ENCODE peak calls at places on chromosomes 5 and 9, in ten cellular contexts. W is NCI-H748 treated with DMSO at 0.1 percent for 48 hours; G is uterus; N is NCI-H1092; E is HT1080; P is stimulated activated CD4-positive, alpha-beta T cell treated with anti-CD3 and anti-CD28 coated beads, TNF-alpha, amount 100 ng/mL, for 1 hour; T is GM03348; O is CD8-positive, alpha-beta memory T cell; R is HEK293T; H is NCI-H226. V is an unnamed sample.
A peak's percentile ranks its signal among the peaks of the same experiment; 100 is the strongest.

GRCh38 chr5:132750471-132751230 is 3.4 kb downstream of the CCNI2 start:
- DNase-seq in O (no peak), T (no peak), G (no peak), P (no peak), R (peak; percentile 3), W (no peak), N (no peak), H (no peak), E (no peak), V (no peak)

GRCh38 chr5:110478899-110479298 is 247.6 kb downstream of the TMEM232 start:
- DNase-seq in P (no peak), O (no peak), N (no peak), R (no peak), G (no peak), E (peak; percentile 86), T (peak; percentile 71), W (no peak), H (peak; percentile 77), V (peak; percentile 78)

GRCh38 chr5:111737716-111738115 is 19.3 kb downstream of the NREP start:
- DNase-seq in O (no peak), T (no peak), N (no peak), R (no peak), G (no peak), E (no peak), P (no peak), H (no peak), W (no peak), V (peak; percentile 86)

GRCh38 chr9:108108290-108108689 is 618.7 kb upstream of the KLF4 start:
- DNase-seq in T (no peak), H (no peak), P (no peak), N (no peak), W (no peak), G (no peak), R (no peak), E (no peak), O (no peak), V (no peak)

GRCh38 chr9:21833090-21833801 is 30.8 kb downstream of the MTAP start:
- DNase-seq in R (no peak), P (no peak), O (no peak), E (no peak), G (no peak), W (peak; percentile 33), T (no peak), H (no peak), N (no peak), V (no peak)

GRCh38 chr5:135821802-135822201 is 12.7 kb upstream of the SLC25A48 start:
- DNase-seq in N (peak; percentile 37), W (no peak), H (no peak), R (no peak), O (no peak), T (no peak), P (no peak), G (no peak), E (no peak), V (no peak)

GRCh38 chr5:60092671-60093422 is 199.3 kb upstream of the PDE4D start:
- DNase-seq in P (no peak), N (no peak), G (no peak), H (no peak), R (no peak), W (no peak), T (no peak), O (no peak), E (peak; percentile 89), V (peak; percentile 91)

GRCh38 chr9:91530829-91531228 is 107.2 kb upstream of the NFIL3 start:
- DNase-seq in T (peak; percentile 45), G (no peak), W (no peak), E (no peak), H (peak; percentile 79), O (no peak), N (no peak), R (no peak), P (no peak), V (no peak)

GRCh38 chr5:51987239-51987638 is 604.0 kb downstream of the ISL1 start:
- DNase-seq in W (no peak), G (no peak), O (no peak), T (no peak), N (no peak), H (no peak), P (no peak), E (no peak), R (no peak), V (no peak)

GRCh38 chr9:77751341-77752091 is 103.4 kb upstream of the GNA14 start:
- DNase-seq in O (no peak), N (peak; percentile 37), H (peak; percentile 27), G (no peak), R (peak; percentile 49), P (no peak), T (peak; percentile 47), W (peak; percentile 84), E (peak; percentile 69), V (peak; percentile 77)

GRCh38 chr5:53368516-53368915 is 111.9 kb upstream of the FST start:
- DNase-seq in G (no peak), P (no peak), R (no peak), T (no peak), O (no peak), W (no peak), E (peak; percentile 41), H (no peak), N (no peak), V (peak; percentile 52)

GRCh38 chr9:74281674-74282073 is 215.5 kb upstream of the RORB start:
- DNase-seq in N (no peak), O (no peak), H (no peak), G (no peak), R (peak; percentile 13), W (no peak), E (no peak), P (no peak), T (no peak), V (no peak)

GRCh38 chr5:141496038-141496437 is 7.2 kb downstream of the PCDHGC5 start:
- DNase-seq in T (no peak), O (no peak), E (peak; percentile 20), R (no peak), W (no peak), P (no peak), G (no peak), N (no peak), H (no peak), V (peak; percentile 85)

GRCh38 chr5:980001-980588 is 28.5 kb upstream of the NKD2 start:
- DNase-seq in H (no peak), O (no peak), T (peak; percentile 55), P (no peak), R (no peak), E (peak; percentile 54), W (peak; percentile 96), G (no peak), N (no peak), V (no peak)

GRCh38 chr9:27590636-27591035 is 17.4 kb upstream of the C9orf72 start:
- DNase-seq in R (no peak), P (no peak), N (no peak), E (no peak), W (no peak), O (no peak), H (no peak), G (no peak), T (no peak), V (peak; percentile 25)

GRCh38 chr5:93503598-93504067 is 77.4 kb downstream of the NR2F1-AS1 start:
- DNase-seq in O (no peak), N (no peak), E (peak; percentile 88), W (no peak), G (no peak), P (no peak), H (peak; percentile 89), T (peak; percentile 81), R (no peak), V (peak; percentile 95)

GRCh38 chr9:114364123-114364522 is 23.7 kb downstream of the AKNA start:
- DNase-seq in T (peak; percentile 82), N (no peak), O (no peak), G (no peak), P (no peak), R (no peak), W (no peak), E (peak; percentile 66), H (peak; percentile 38), V (peak; percentile 95)

GRCh38 chr9:3824062-3824461 is 298.3 kb upstream of the RFX3 start:
- DNase-seq in N (no peak), O (no peak), P (no peak), T (peak; percentile 58), E (no peak), H (no peak), R (no peak), W (no peak), G (no peak), V (peak; percentile 62)

GRCh38 chr5:10420926-10421325 is 20.8 kb upstream of the ROPN1L start:
- DNase-seq in R (no peak), G (no peak), H (no peak), W (no peak), T (peak; percentile 34), N (no peak), P (no peak), O (no peak), E (peak; percentile 34), V (peak; percentile 56)

GRCh38 chr9:138102246-138103051 is 224.9 kb downstream of the CACNA1B start:
- DNase-seq in W (no peak), H (no peak), R (no peak), N (no peak), T (no peak), G (no peak), P (no peak), E (no peak), O (no peak), V (no peak)

GRCh38 chr9:73866451-73866850 is 630.7 kb upstream of the RORB start:
- DNase-seq in H (peak; percentile 25), R (no peak), N (no peak), G (no peak), E (no peak), T (no peak), W (no peak), O (no peak), P (no peak), V (no peak)

GRCh38 chr9:116327702-116328440 is 174.3 kb downstream of the PAPPA start:
- DNase-seq in H (no peak), R (no peak), T (peak; percentile 60), E (no peak), N (no peak), O (no peak), W (no peak), G (no peak), P (no peak), V (peak; percentile 85)

GRCh38 chr5:122404653-122405362 is 92.8 kb downstream of the SNCAIP start:
- DNase-seq in W (peak; percentile 28), H (no peak), T (no peak), N (no peak), O (no peak), G (no peak), E (no peak), P (no peak), R (no peak), V (no peak)

GRCh38 chr9:15306068-15306756 is 804 bp downstream of the TTC39B start:
- DNase-seq in G (peak; percentile 67), R (peak; percentile 28), W (peak; percentile 87), P (no peak), T (peak; percentile 57), N (peak; percentile 80), E (peak; percentile 13), H (peak; percentile 15), O (peak; percentile 46), V (peak; percentile 51)

GRCh38 chr5:10233505-10233904 is 16.2 kb downstream of the ATPSCKMT start:
- DNase-seq in E (peak; percentile 91), O (no peak), R (peak; percentile 31), P (no peak), N (no peak), G (no peak), W (no peak), H (no peak), T (peak; percentile 87), V (peak; percentile 98)

GRCh38 chr5:133421394-133421793 is 190.9 kb downstream of the FSTL4 start:
- DNase-seq in T (no peak), H (no peak), P (no peak), G (no peak), O (no peak), R (peak; percentile 58), W (no peak), N (no peak), E (peak; percentile 35), V (peak; percentile 20)

GRCh38 chr5:81428446-81428845 is 34.5 kb upstream of the ACOT12 start:
- DNase-seq in H (no peak), N (no peak), O (no peak), W (no peak), T (no peak), P (no peak), E (no peak), G (no peak), R (no peak), V (peak; percentile 13)

GRCh38 chr5:109983135-109983534 is 293.4 kb downstream of the MAN2A1 start:
- DNase-seq in T (peak; percentile 20), R (no peak), N (no peak), P (no peak), H (no peak), O (no peak), E (no peak), W (no peak), G (no peak), V (no peak)